ENCODE peak calls at places on chromosomes 16 and 17, in five cellular contexts. H, C, S, M and V are unnamed samples.

GRCh38 chr16:87874639-87875472 is 5.5 kb upstream of the SLC7A5 start:
- DNase-seq in H (no peak), C (peak; percentile 19), S (no peak), M (no peak), V (no peak)

GRCh38 chr16:54397190-54397835 is 110.7 kb upstream of the IRX3 start:
- DNase-seq in H (no peak), C (no peak), S (no peak), M (no peak), V (no peak)

GRCh38 chr17:29972277-29972676 is 30.8 kb downstream of the EFCAB5 start:
- DNase-seq in H (no peak), C (no peak), S (no peak), M (no peak), V (no peak)

GRCh38 chr16:88365244-88365865 is 17.4 kb upstream of the ZNF469 start:
- DNase-seq in H (no peak), C (peak; percentile 37), S (no peak), M (no peak), V (no peak)

GRCh38 chr17:55394357-55395021 is 27.1 kb downstream of the MMD start:
- DNase-seq in H (no peak), C (no peak), S (no peak), M (no peak), V (no peak)

GRCh38 chr17:17663160-17664072 is 17.8 kb upstream of the RAI1 start:
- DNase-seq in H (peak; percentile 83), C (peak; percentile 86), S (no peak), M (peak; percentile 94), V (peak; percentile 65)

GRCh38 chr17:28053044-28053670 is 10.7 kb downstream of the NLK start:
- DNase-seq in H (no peak), C (no peak), S (no peak), M (no peak), V (no peak)

GRCh38 chr17:65177901-65178300 is 40.7 kb downstream of the RGS9 start:
- DNase-seq in H (no peak), C (no peak), S (no peak), M (peak; percentile 44), V (no peak)

GRCh38 chr17:8754890-8755289 is 3.5 kb downstream of the SPDYE4 start:
- DNase-seq in H (no peak), C (no peak), S (no peak), M (no peak), V (no peak)

GRCh38 chr17:5885336-5885735 is 184.8 kb upstream of the WSCD1 start:
- DNase-seq in H (no peak), C (no peak), S (no peak), M (no peak), V (no peak)

GRCh38 chr16:66058181-66058580 is 308.3 kb upstream of the CDH5 start:
- DNase-seq in H (peak; percentile 77), C (no peak), S (no peak), M (no peak), V (no peak)

GRCh38 chr16:9072806-9073341 is 18.6 kb upstream of the HAPSTR1 start:
- DNase-seq in H (no peak), C (no peak), S (no peak), M (peak; percentile 94), V (no peak)

GRCh38 chr17:80664217-80664780 is 119.7 kb downstream of the RPTOR start:
- DNase-seq in H (no peak), C (no peak), S (no peak), M (no peak), V (no peak)

GRCh38 chr16:85752511-85753420 is 1.9 kb upstream of the C16orf74 start:
- DNase-seq in H (no peak), C (peak; percentile 69), S (no peak), M (peak; percentile 39), V (peak; percentile 61)
- TF ChIP-seq CTCF in H (no peak), C (peak; percentile 53), S (no peak), M (peak; percentile 25), V (no peak)

GRCh38 chr16:50497592-50497991 is 50.6 kb upstream of the NKD1 start:
- DNase-seq in H (no peak), C (no peak), S (no peak), M (peak; percentile 46), V (no peak)
- TF ChIP-seq CTCF in H (no peak), C (no peak), S (no peak), M (no peak), V (no peak)

DNA sequence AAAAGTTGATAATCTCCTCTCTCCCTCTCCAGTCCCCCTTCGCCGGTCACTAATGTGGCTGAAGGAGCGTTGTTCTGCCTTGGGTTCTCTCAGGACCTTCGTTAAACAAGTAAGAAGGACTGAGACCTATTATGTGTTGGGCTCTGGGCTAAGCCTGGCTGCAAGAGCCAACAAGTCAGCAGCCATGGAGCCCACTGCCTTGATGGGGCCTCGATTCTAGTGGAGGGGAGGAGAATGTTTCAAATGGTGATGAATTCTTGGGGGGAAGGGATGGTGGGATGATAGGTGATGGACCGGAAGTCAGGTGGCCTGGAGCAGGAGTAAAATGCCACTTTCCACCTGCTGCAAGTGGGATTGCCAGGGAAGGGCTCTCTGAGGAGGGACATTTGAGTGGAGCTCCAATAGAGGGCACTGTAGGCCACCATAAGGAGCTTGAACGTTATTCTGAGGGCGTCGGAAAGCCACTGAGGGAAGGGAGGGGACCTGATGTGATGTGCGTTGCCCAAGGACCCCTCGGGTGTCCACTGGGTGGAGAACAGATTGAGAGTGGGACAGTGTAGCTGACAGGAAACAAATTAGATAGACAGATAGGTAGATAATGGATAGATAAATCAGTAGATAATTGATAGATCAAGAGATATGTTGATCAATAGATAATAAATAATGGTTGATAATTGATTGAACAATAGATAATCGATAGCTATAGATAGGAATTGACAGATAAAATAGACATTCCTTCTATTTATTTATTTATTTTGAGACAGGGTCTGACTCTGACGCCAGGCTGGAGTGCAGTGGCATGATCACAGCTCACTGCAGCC is 18.3 kb upstream of the NXPH3 start:
- DNase-seq in H (no peak), C (no peak), S (peak; percentile 50), M (peak; percentile 73), V (peak; percentile 55)
- TF ChIP-seq CTCF in H (peak; percentile 62), C (peak; percentile 71), S (peak; percentile 51), M (peak; percentile 80), V (peak; percentile 54)

DNA sequence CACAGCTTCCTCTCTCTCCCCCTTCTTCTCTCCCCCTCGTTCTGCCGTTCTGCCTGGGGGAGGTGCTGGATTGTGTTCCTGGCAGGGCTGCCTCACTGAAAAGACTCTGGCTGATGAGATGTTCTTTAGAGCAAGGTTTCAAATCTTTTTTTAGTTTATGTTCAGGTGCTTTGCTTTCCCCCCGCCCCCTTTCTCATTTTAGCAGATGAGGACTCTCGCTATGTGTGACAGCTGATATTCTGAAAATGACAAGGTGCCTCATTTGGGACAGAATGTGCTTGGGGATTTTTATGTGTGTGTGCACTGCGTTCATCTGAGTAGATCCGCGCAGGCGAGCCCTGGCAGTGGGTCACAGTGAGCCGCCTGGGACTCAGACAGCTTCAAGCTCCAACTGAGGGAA is 205.9 kb downstream of the HS3ST4 start:
- DNase-seq in H (no peak), C (no peak), S (no peak), M (no peak), V (no peak)
- TF ChIP-seq CTCF in H (no peak), C (no peak), S (no peak), M (no peak), V (no peak)

GRCh38 chr17:69082696-69083095 is 22.0 kb upstream of the ABCA9 start:
- DNase-seq in H (no peak), C (no peak), S (no peak), M (no peak), V (no peak)

GRCh38 chr17:69088643-69089200 is 28.0 kb upstream of the ABCA9 start:
- DNase-seq in H (no peak), C (peak; percentile 16), S (no peak), M (no peak), V (no peak)

GRCh38 chr17:69090365-69090764 is 29.6 kb upstream of the ABCA9 start:
- DNase-seq in H (no peak), C (no peak), S (no peak), M (peak; percentile 38), V (no peak)

DNA sequence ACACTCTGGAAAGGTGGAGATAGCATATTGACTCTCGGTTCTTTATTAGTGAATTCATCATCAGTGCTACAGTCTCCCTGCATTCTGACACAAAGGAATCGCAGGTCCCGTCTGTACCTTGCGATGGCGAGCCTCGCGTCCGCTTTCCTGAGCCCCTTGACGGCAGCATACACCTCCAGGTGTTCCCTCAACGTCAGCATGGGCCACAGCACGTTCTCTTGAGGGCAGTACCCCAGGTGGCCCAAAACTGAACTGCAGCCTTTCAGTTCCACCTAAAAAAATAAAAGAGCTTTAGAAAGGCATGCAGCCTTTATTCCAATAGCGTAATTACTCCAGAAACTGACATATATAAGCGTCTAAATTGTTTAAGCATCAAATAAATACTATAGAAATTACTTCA is 24.2 kb upstream of the ABCA9 start:
- DNase-seq in H (no peak), C (peak; percentile 23), S (no peak), M (peak; percentile 47), V (peak; percentile 19)
- TF ChIP-seq CTCF in H (peak; percentile 18), C (peak; percentile 25), S (no peak), M (peak; percentile 58), V (peak; percentile 55)

GRCh38 chr17:79627766-79628690 is 17.2 kb upstream of the RBFOX3 start:
- DNase-seq in H (no peak), C (no peak), S (no peak), M (no peak), V (no peak)

GRCh38 chr17:79630120-79630519 is 19.3 kb upstream of the RBFOX3 start:
- DNase-seq in H (no peak), C (no peak), S (no peak), M (no peak), V (no peak)

GRCh38 chr17:79630821-79631639 is 20.2 kb upstream of the RBFOX3 start:
- DNase-seq in H (no peak), C (no peak), S (no peak), M (no peak), V (no peak)

GRCh38 chr17:79628861-79629547 is 18.2 kb upstream of the RBFOX3 start:
- DNase-seq in H (no peak), C (no peak), S (no peak), M (no peak), V (no peak)

DNA sequence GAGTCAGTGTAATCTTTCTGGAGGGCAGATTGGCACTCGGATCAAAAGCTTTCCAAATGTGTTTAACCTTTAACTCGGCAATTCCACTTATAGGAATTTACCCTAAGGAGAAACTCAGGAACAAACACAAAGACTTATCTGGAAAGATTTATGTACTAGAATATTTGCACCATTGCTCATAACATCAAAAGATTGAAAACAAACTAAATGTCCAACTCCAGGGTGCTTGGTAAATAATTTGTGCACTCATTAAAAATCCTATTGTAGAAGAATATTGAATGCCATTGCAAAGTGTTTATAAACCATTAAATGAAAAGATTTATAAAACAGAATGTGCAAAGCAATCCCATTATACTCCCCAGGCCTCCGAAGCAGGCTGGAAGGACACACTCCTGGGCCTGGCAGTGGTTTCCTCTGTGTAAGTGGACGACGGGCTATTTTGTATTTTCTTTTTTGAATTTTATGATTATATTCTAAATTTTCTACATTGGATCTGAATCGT is 18.7 kb upstream of the RBFOX3 start:
- DNase-seq in H (no peak), C (no peak), S (no peak), M (no peak), V (no peak)
- TF ChIP-seq CTCF in H (no peak), C (no peak), S (no peak), M (no peak), V (no peak)